ENCODE peak calls at places on chromosomes 16 and 17, in six cellular contexts. One of them, this sample, is unnamed.
A peak's percentile ranks its signal among the peaks of the same experiment; 100 is the strongest.

GRCh38 chr16:66081967-66082366 is 284.5 kb upstream of the CDH5 start:
- DNase-seq in mucosa of gallbladder: no peak
- DNase-seq in T-helper 17 cell: no peak
- DNase-seq in brain pericyte: no peak
- DNase-seq in NCI-H1105 treated with DMSO at 0.1 percent for 48 hours: no peak
- DNase-seq in OCI-M1: no peak
- DNase-seq in this sample: no peak

GRCh38 chr16:87739801-87740200 is 26.0 kb downstream of the KLHDC4 start:
- DNase-seq in mucosa of gallbladder: no peak
- DNase-seq in T-helper 17 cell: no peak
- DNase-seq in brain pericyte: no peak
- DNase-seq in NCI-H1105 treated with DMSO at 0.1 percent for 48 hours: no peak
- DNase-seq in OCI-M1: no peak
- DNase-seq in this sample: no peak

GRCh38 chr16:22692034-22692433 is 121.9 kb upstream of the HS3ST2 start:
- DNase-seq in mucosa of gallbladder: no peak
- DNase-seq in T-helper 17 cell: no peak
- DNase-seq in brain pericyte: no peak
- DNase-seq in NCI-H1105 treated with DMSO at 0.1 percent for 48 hours: no peak
- DNase-seq in OCI-M1: no peak
- DNase-seq in this sample: no peak

GRCh38 chr17:32498362-32498761 is 11.6 kb downstream of the CDK5R1 start:
- DNase-seq in mucosa of gallbladder: no peak
- DNase-seq in T-helper 17 cell: no peak
- DNase-seq in brain pericyte: no peak
- DNase-seq in NCI-H1105 treated with DMSO at 0.1 percent for 48 hours: no peak
- DNase-seq in OCI-M1: no peak
- DNase-seq in this sample: no peak

GRCh38 chr16:2388875-2389433 is 40.3 kb upstream of the CCNF start:
- DNase-seq in mucosa of gallbladder: no peak
- DNase-seq in T-helper 17 cell: no peak
- DNase-seq in brain pericyte: peak; percentile 51
- DNase-seq in NCI-H1105 treated with DMSO at 0.1 percent for 48 hours: no peak
- DNase-seq in OCI-M1: no peak
- DNase-seq in this sample: no peak

GRCh38 chr16:1960665-1961630 is 1.6 kb downstream of the NDUFB10 start:
- DNase-seq in mucosa of gallbladder: no peak
- DNase-seq in T-helper 17 cell: no peak
- DNase-seq in brain pericyte: no peak
- DNase-seq in NCI-H1105 treated with DMSO at 0.1 percent for 48 hours: no peak
- DNase-seq in OCI-M1: peak; percentile 69
- DNase-seq in this sample: no peak

GRCh38 chr16:86768999-86769398 is 190.7 kb downstream of the FOXL1 start:
- DNase-seq in mucosa of gallbladder: peak; percentile 74
- DNase-seq in T-helper 17 cell: no peak
- DNase-seq in brain pericyte: no peak
- DNase-seq in NCI-H1105 treated with DMSO at 0.1 percent for 48 hours: peak; percentile 27
- DNase-seq in OCI-M1: no peak
- DNase-seq in this sample: no peak

GRCh38 chr16:57762365-57763289 is 27.1 kb downstream of the KATNB1 start:
- DNase-seq in mucosa of gallbladder: no peak
- DNase-seq in T-helper 17 cell: no peak
- DNase-seq in brain pericyte: no peak
- DNase-seq in NCI-H1105 treated with DMSO at 0.1 percent for 48 hours: no peak
- DNase-seq in OCI-M1: no peak
- DNase-seq in this sample: no peak

GRCh38 chr17:64150237-64151015 is 20.5 kb upstream of the ERN1 start:
- DNase-seq in mucosa of gallbladder: peak; percentile 85
- DNase-seq in T-helper 17 cell: no peak
- DNase-seq in brain pericyte: no peak
- DNase-seq in NCI-H1105 treated with DMSO at 0.1 percent for 48 hours: no peak
- DNase-seq in OCI-M1: no peak
- DNase-seq in this sample: no peak

GRCh38 chr16:49596119-49596518 is 222.5 kb downstream of the C16orf78 start:
- DNase-seq in mucosa of gallbladder: no peak
- DNase-seq in T-helper 17 cell: no peak
- DNase-seq in brain pericyte: no peak
- DNase-seq in NCI-H1105 treated with DMSO at 0.1 percent for 48 hours: no peak
- DNase-seq in OCI-M1: no peak
- DNase-seq in this sample: peak; percentile 31

GRCh38 chr17:82287849-82288601 is 14.5 kb upstream of the CSNK1D start:
- DNase-seq in mucosa of gallbladder: peak; percentile 90
- DNase-seq in T-helper 17 cell: no peak
- DNase-seq in brain pericyte: peak; percentile 92
- DNase-seq in NCI-H1105 treated with DMSO at 0.1 percent for 48 hours: peak; percentile 14
- DNase-seq in OCI-M1: peak; percentile 15
- DNase-seq in this sample: no peak

GRCh38 chr17:50764860-50765259 is 2.5 kb downstream of the ANKRD40CL start:
- DNase-seq in mucosa of gallbladder: no peak
- DNase-seq in T-helper 17 cell: no peak
- DNase-seq in brain pericyte: no peak
- DNase-seq in NCI-H1105 treated with DMSO at 0.1 percent for 48 hours: no peak
- DNase-seq in OCI-M1: no peak
- DNase-seq in this sample: no peak

GRCh38 chr17:61395409-61395982 is 4.1 kb upstream of the TBX2 start:
- DNase-seq in mucosa of gallbladder: no peak
- DNase-seq in T-helper 17 cell: no peak
- DNase-seq in brain pericyte: no peak
- DNase-seq in NCI-H1105 treated with DMSO at 0.1 percent for 48 hours: no peak
- DNase-seq in OCI-M1: no peak
- DNase-seq in this sample: no peak

GRCh38 chr17:17035920-17036319 is 6.3 kb upstream of the MPRIP start:
- DNase-seq in mucosa of gallbladder: no peak
- DNase-seq in T-helper 17 cell: no peak
- DNase-seq in brain pericyte: no peak
- DNase-seq in NCI-H1105 treated with DMSO at 0.1 percent for 48 hours: no peak
- DNase-seq in OCI-M1: no peak
- DNase-seq in this sample: no peak

GRCh38 chr17:18139498-18139897 is 30.9 kb downstream of the MYO15A start:
- DNase-seq in mucosa of gallbladder: no peak
- DNase-seq in T-helper 17 cell: no peak
- DNase-seq in brain pericyte: no peak
- DNase-seq in NCI-H1105 treated with DMSO at 0.1 percent for 48 hours: no peak
- DNase-seq in OCI-M1: no peak
- DNase-seq in this sample: no peak